ENCODE peak calls at places on chromosome 4, in ten cellular contexts. F is naive B cell, Y is NB4, P is Caki2, M is COLO829, C is substantia nigra, N is breast epithelium, U is T47D, G is suprapubic skin, W is AG20443. S is an unnamed sample.

GRCh38 chr4:124958812-124959211 is 246.3 kb upstream of the ANKRD50 start:
- DNase-seq in U (no peak), C (no peak), N (no peak), P (no peak), G (no peak), F (no peak), W (no peak), Y (no peak), M (no peak), S (no peak)

GRCh38 chr4:88735554-88735953 is 37.9 kb upstream of the NAP1L5 start:
- DNase-seq in N (no peak), U (no peak), G (no peak), M (no peak), F (no peak), Y (no peak), W (no peak), P (no peak), C (no peak), S (no peak)

GRCh38 chr4:95541889-95542607 is 6.7 kb downstream of the UNC5C start:
- DNase-seq in Y (no peak), G (no peak), W (no peak), P (no peak), C (no peak), U (no peak), F (no peak), M (no peak), N (no peak), S (no peak)

GRCh38 chr4:168177546-168178149 is 85.3 kb downstream of the ANXA10 start:
- DNase-seq in U (no peak), Y (no peak), G (no peak), N (no peak), F (no peak), W (no peak), P (peak; percentile 41), C (no peak), M (no peak), S (no peak)

GRCh38 chr4:2797188-2797544 is 4.3 kb downstream of the SH3BP2 start:
- DNase-seq in M (no peak), C (no peak), P (no peak), U (no peak), W (no peak), F (no peak), G (peak; percentile 64), Y (no peak), N (no peak), S (no peak)

GRCh38 chr4:74114234-74114633 is 15.2 kb upstream of the CXCL2 start:
- DNase-seq in C (no peak), N (peak; percentile 54), P (peak; percentile 47), F (no peak), W (peak; percentile 49), U (no peak), G (no peak), M (peak; percentile 48), Y (no peak), S (no peak)

GRCh38 chr4:2850966-2851782 is 7.5 kb downstream of the ADD1 start:
- DNase-seq in W (no peak), G (no peak), N (no peak), C (no peak), U (no peak), Y (no peak), M (no peak), P (no peak), F (peak; percentile 44), S (no peak)

GRCh38 chr4:31647776-31648175 is 927.6 kb downstream of the PCDH7 start:
- DNase-seq in F (no peak), M (peak; percentile 8), U (no peak), W (no peak), G (no peak), Y (no peak), N (no peak), P (no peak), C (no peak), S (no peak)

GRCh38 chr4:168832746-168833575 is 177.1 kb downstream of the CBR4 start:
- DNase-seq in W (peak; percentile 52), F (no peak), U (no peak), C (peak; percentile 35), P (peak; percentile 42), Y (no peak), N (peak; percentile 67), G (peak; percentile 78), M (no peak), S (peak; percentile 56)

GRCh38 chr4:189302719-189303118 is 638.0 kb upstream of the FRG1 start:
- DNase-seq in W (no peak), N (no peak), Y (no peak), U (no peak), F (no peak), P (no peak), C (no peak), G (no peak), M (no peak), S (no peak)

GRCh38 chr4:187565416-187565815 is 430.2 kb upstream of the ZFP42 start:
- DNase-seq in G (no peak), F (no peak), Y (no peak), N (no peak), W (no peak), C (no peak), P (no peak), U (no peak), M (no peak), S (no peak)

GRCh38 chr4:174324725-174325124 is 41.0 kb downstream of the CEP44 start:
- DNase-seq in F (no peak), W (no peak), U (no peak), P (no peak), C (no peak), M (no peak), N (no peak), G (no peak), Y (no peak), S (no peak)